ENCODE peak calls at places on chromosomes 5 and 9, in ten cellular contexts. P, A, Q, S, E, B, H, K, Z and U are unnamed samples.

GRCh38 chr9:131627846-131628820 is 82.8 kb downstream of the PRRT1B start:
- DNase-seq in H (no peak), S (peak; percentile 88), E (peak; percentile 98), K (peak; percentile 75), A (peak; percentile 57), Z (no peak), Q (no peak), B (no peak), P (peak; percentile 87), U (peak; percentile 92)

GRCh38 chr9:124293712-124294504 is 36.2 kb downstream of the NEK6 start:
- DNase-seq in H (no peak), A (no peak), Q (no peak), K (no peak), S (no peak), B (no peak), Z (no peak), P (no peak), E (no peak), U (no peak)

GRCh38 chr5:16933337-16933736 is 2.8 kb downstream of the MYO10 start:
- DNase-seq in K (no peak), H (no peak), P (no peak), Z (no peak), S (no peak), A (no peak), Q (no peak), B (no peak), E (no peak), U (no peak)

GRCh38 chr9:105026451-105026850 is 98.5 kb upstream of the ABCA1 start:
- DNase-seq in B (no peak), A (no peak), E (no peak), Z (no peak), K (no peak), P (no peak), Q (no peak), S (no peak), H (no peak), U (no peak)

GRCh38 chr5:128587275-128587674 is 49.2 kb upstream of the FBN2 start:
- DNase-seq in K (no peak), P (no peak), E (no peak), S (no peak), Z (no peak), Q (no peak), A (no peak), H (no peak), B (no peak), U (no peak)

GRCh38 chr5:35198681-35199080 is 31.6 kb downstream of the PRLR start:
- DNase-seq in A (no peak), P (no peak), B (no peak), E (no peak), Q (no peak), H (no peak), S (no peak), K (no peak), Z (no peak), U (no peak)

GRCh38 chr5:10304932-10305331 is 2.8 kb downstream of the CMBL start:
- DNase-seq in B (no peak), H (no peak), S (no peak), Q (no peak), K (no peak), A (no peak), E (no peak), Z (no peak), P (no peak), U (no peak)

GRCh38 chr9:78605029-78605930 is 308.4 kb downstream of the PSAT1 start:
- DNase-seq in A (no peak), B (peak; percentile 14), K (no peak), H (no peak), Q (no peak), P (no peak), Z (no peak), E (no peak), S (no peak), U (no peak)

GRCh38 chr5:395921-396714 is 46.9 kb upstream of the EXOC3 start:
- DNase-seq in H (no peak), A (no peak), Z (peak; percentile 50), E (no peak), B (no peak), Q (no peak), P (peak; percentile 6), K (no peak), S (peak; percentile 67), U (no peak)

GRCh38 chr5:125117556-125117955 is 371.1 kb upstream of the ZNF608 start:
- DNase-seq in A (no peak), P (no peak), B (no peak), K (no peak), Z (no peak), S (no peak), Q (no peak), H (no peak), E (no peak), U (no peak)

GRCh38 chr5:170265527-170265926 is 32.0 kb downstream of the LCP2 start:
- DNase-seq in Z (peak; percentile 86), B (peak; percentile 40), A (no peak), E (peak; percentile 30), H (peak; percentile 60), S (no peak), K (no peak), P (no peak), Q (no peak), U (no peak)
- H3K4me1 ChIP-seq in Z (peaks cover 14% of the 10 kb centered on the region), B (peaks cover 11% of the 10 kb centered on the region), A (peaks cover 3% of the 10 kb centered on the region), E (peaks cover 8% of the 10 kb centered on the region), H (peaks cover 50% of the 10 kb centered on the region), S (peaks cover 46% of the 10 kb centered on the region), K (peaks cover 43% of the 10 kb centered on the region), P (peaks cover 28% of the 10 kb centered on the region), Q (no peaks in the 10 kb centered on the region), U (peaks cover 3% of the 10 kb centered on the region)

DNA sequence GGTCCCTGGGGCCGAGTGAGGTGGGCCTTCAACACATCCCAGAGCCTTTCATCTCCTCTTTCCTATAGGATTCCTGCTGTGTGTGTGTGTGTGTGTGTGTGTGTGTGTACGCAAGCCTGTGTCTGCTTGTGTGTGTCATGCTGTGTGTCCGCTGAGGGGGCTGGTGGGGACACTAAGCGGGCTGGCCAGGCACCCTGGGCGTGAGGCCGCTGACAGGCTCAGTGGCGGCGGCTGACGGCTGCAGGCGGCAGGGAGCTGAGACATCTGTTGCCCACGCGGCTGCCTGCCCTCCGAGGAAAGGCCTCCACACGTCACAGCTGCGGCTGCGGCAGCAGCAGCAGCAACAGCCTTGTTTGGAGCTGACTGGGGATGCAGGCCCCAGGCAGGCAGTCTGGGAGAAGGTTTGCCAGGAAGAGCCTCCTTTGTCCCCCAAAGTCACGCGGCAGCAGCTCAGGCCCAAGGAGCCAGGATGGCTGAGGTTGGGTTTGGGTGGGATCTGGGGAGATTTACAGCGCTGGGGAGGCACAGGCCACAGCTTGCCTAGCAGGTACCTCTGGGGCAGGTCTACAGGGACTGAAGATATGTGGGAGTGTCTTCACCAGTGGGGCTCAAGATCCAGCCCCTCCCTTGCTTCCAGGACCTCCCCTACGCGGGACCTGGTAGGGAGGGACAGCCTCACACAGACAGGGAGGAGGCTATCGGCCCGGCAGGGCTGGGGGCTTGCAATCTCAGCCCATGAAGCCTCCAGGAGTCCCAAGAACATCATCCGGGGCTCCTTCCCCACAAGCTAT is 1.8 kb downstream of the PDLIM4 start:
- DNase-seq in S (peak; percentile 73), B (peak; percentile 79), K (peak; percentile 16), E (peak; percentile 8), Z (peak; percentile 96), Q (no peak), P (no peak), H (peak; percentile 52), A (peak; percentile 87), U (peak; percentile 25)
- TF ChIP-seq POLR2A in S (no peak), B (peak; percentile 34), K (no peak), E (peak; percentile 28), Z (peak; percentile 47), Q (no peak), P (no peak), H (peak; percentile 23), A (peak; percentile 34), U (no peak)

GRCh38 chr9:68462004-68462775 is 78.5 kb downstream of the TMEM252 start:
- DNase-seq in A (no peak), E (peak; percentile 10), Z (no peak), P (no peak), Q (no peak), B (no peak), H (no peak), S (no peak), K (no peak), U (no peak)

GRCh38 chr9:68455436-68455835 is 85.2 kb downstream of the TMEM252 start:
- DNase-seq in A (no peak), P (no peak), Z (no peak), H (no peak), Q (no peak), K (no peak), B (no peak), E (no peak), S (no peak), U (no peak)

GRCh38 chr9:68454579-68455334 is 85.9 kb downstream of the TMEM252 start:
- DNase-seq in B (no peak), Q (no peak), H (no peak), E (peak; percentile 71), P (no peak), S (no peak), Z (peak; percentile 66), A (no peak), K (no peak), U (no peak)

GRCh38 chr9:68457803-68458202 is 82.9 kb downstream of the TMEM252 start:
- DNase-seq in P (no peak), S (no peak), A (no peak), B (no peak), K (no peak), Q (no peak), H (no peak), Z (no peak), E (no peak), U (no peak)

GRCh38 chr9:68458918-68459317 is 81.8 kb downstream of the TMEM252 start:
- DNase-seq in Z (no peak), Q (no peak), S (no peak), H (no peak), K (no peak), B (no peak), E (no peak), A (no peak), P (no peak), U (no peak)
- H3K27me3 ChIP-seq in Z (no peaks in the 10 kb centered on the region), Q (peaks cover 35% of the 10 kb centered on the region), S (no peaks in the 10 kb centered on the region), H (no peaks in the 10 kb centered on the region), K (no peaks in the 10 kb centered on the region), B (no peaks in the 10 kb centered on the region), E (no peaks in the 10 kb centered on the region), A (no peaks in the 10 kb centered on the region), P (no peaks in the 10 kb centered on the region), U (no peaks in the 10 kb centered on the region)

GRCh38 chr9:95060246-95060645 is 257.3 kb downstream of the FANCC start:
- DNase-seq in B (no peak), P (no peak), K (no peak), A (no peak), Z (no peak), S (no peak), H (no peak), E (no peak), Q (no peak), U (no peak)

GRCh38 chr9:95058121-95058785 is 259.3 kb downstream of the FANCC start:
- DNase-seq in S (no peak), Z (no peak), B (no peak), H (no peak), A (peak; percentile 7), P (no peak), Q (no peak), K (no peak), E (no peak), U (no peak)

GRCh38 chr9:95060916-95061315 is 256.6 kb downstream of the FANCC start:
- DNase-seq in A (no peak), P (no peak), Q (no peak), B (no peak), S (no peak), H (no peak), Z (no peak), E (no peak), K (no peak), U (no peak)

GRCh38 chr9:95057121-95057520 is 260.4 kb downstream of the FANCC start:
- DNase-seq in H (no peak), E (no peak), B (no peak), Z (no peak), Q (no peak), S (no peak), A (peak; percentile 10), K (no peak), P (no peak), U (no peak)

GRCh38 chr9:95058795-95059386 is 258.6 kb downstream of the FANCC start:
- DNase-seq in Q (no peak), A (no peak), K (no peak), B (no peak), Z (no peak), H (no peak), E (no peak), S (no peak), P (no peak), U (no peak)
- H3K4me1 ChIP-seq in Q (no peaks in the 10 kb centered on the region), A (no peaks in the 10 kb centered on the region), K (peaks cover 100% of the 10 kb centered on the region), B (peaks cover 33% of the 10 kb centered on the region), Z (peaks cover 100% of the 10 kb centered on the region), H (peaks cover 100% of the 10 kb centered on the region), E (peaks cover 22% of the 10 kb centered on the region), S (peaks cover 11% of the 10 kb centered on the region), P (peaks cover 31% of the 10 kb centered on the region), U (peaks cover 68% of the 10 kb centered on the region)